ENCODE peak calls at places on chromosomes 5 and 9, in five cellular contexts. A, H, B, Z and U are unnamed samples.

GRCh38 chr5:29758986-29759421 is 1434.5 kb upstream of the CDH6 start:
- DNase-seq in A (no peak), B (no peak), H (no peak), Z (no peak), U (no peak)

GRCh38 chr9:18611946-18612345 is 138.0 kb downstream of the ADAMTSL1 start:
- DNase-seq in H (no peak), A (no peak), Z (no peak), B (no peak), U (no peak)

GRCh38 chr5:113123563-113123962 is 147.0 kb downstream of the DCP2 start:
- DNase-seq in A (no peak), H (no peak), Z (no peak), B (no peak), U (no peak)

GRCh38 chr9:98873535-98874432 is 66.3 kb downstream of the GALNT12 start:
- DNase-seq in H (no peak), Z (peak), A (no peak), B (no peak), U (peak)

GRCh38 chr9:61673664-61674381 is 484.0 kb downstream of the SPATA31A7 start:
- DNase-seq in Z (no peak), A (peak), B (no peak), H (no peak), U (peak)

GRCh38 chr9:25733336-25733982 is 55.2 kb upstream of the TUSC1 start:
- DNase-seq in B (no peak), A (no peak), Z (peak), H (no peak), U (no peak)

GRCh38 chr5:95655575-95655974 is 9.0 kb downstream of the RFESD start:
- DNase-seq in H (no peak), A (no peak), B (no peak), Z (no peak), U (no peak)

GRCh38 chr9:18393340-18394130 is 80.4 kb upstream of the ADAMTSL1 start:
- DNase-seq in B (peak), H (no peak), A (no peak), Z (peak), U (no peak)

GRCh38 chr9:76818271-76818670 is 54.0 kb downstream of the PCA3 start:
- DNase-seq in B (peak), Z (peak), H (no peak), A (no peak), U (no peak)

GRCh38 chr5:139837711-139838380 is 42.2 kb downstream of the PSD2 start:
- DNase-seq in Z (no peak), A (no peak), B (no peak), H (no peak), U (no peak)

GRCh38 chr5:322281-322941 is 897 bp downstream of the AHRR start:
- DNase-seq in H (peak), A (peak), Z (no peak), B (no peak), U (no peak)

GRCh38 chr5:166430491-166431319 is 1860.7 kb upstream of the WWC1 start:
- DNase-seq in Z (no peak), H (no peak), A (no peak), B (no peak), U (no peak)

GRCh38 chr5:126373621-126374416 is 49.4 kb upstream of the GRAMD2B start:
- DNase-seq in Z (no peak), A (no peak), H (peak), B (no peak), U (no peak)

GRCh38 chr9:68894502-68894901 is 119.4 kb downstream of the PRKACG start:
- DNase-seq in Z (peak), H (peak), A (no peak), B (no peak), U (no peak)

GRCh38 chr9:7172445-7173115 is 414.8 kb downstream of the KDM4C start:
- DNase-seq in A (no peak), Z (no peak), H (no peak), B (no peak), U (no peak)

GRCh38 chr5:179289756-179290385 is 55.4 kb downstream of the ADAMTS2 start:
- DNase-seq in B (no peak), H (no peak), A (no peak), Z (no peak), U (no peak)

GRCh38 chr5:170451764-170452365 is 52.0 kb upstream of the KCNIP1 start:
- DNase-seq in H (no peak), Z (no peak), B (no peak), A (no peak), U (no peak)

GRCh38 chr9:105157178-105157583 is 87.3 kb upstream of the SLC44A1 start:
- DNase-seq in A (no peak), B (peak), Z (peak), H (peak), U (peak)

GRCh38 chr9:114824130-114824529 is 18.3 kb upstream of the TNFSF15 start:
- DNase-seq in B (no peak), Z (no peak), H (no peak), A (no peak), U (no peak)

GRCh38 chr5:149152317-149152746 is 11.0 kb downstream of the ABLIM3 start:
- DNase-seq in Z (no peak), H (no peak), B (no peak), A (no peak), U (peak)

GRCh38 chr5:142736247-142736632 is 33.9 kb upstream of the ARHGAP26 start:
- DNase-seq in A (no peak), B (no peak), Z (no peak), H (no peak), U (no peak)

GRCh38 chr5:160054047-160054446 is 45.1 kb downstream of the TTC1 start:
- DNase-seq in A (no peak), Z (no peak), B (no peak), H (no peak), U (no peak)

GRCh38 chr9:121820286-121821005 is 169.0 kb downstream of the DAB2IP start:
- DNase-seq in B (no peak), A (no peak), Z (no peak), H (no peak), U (no peak)

GRCh38 chr5:137565450-137565849 is 66.3 kb upstream of the SPOCK1 start:
- DNase-seq in B (no peak), Z (no peak), A (no peak), H (no peak), U (no peak)

GRCh38 chr5:148807845-148808244 is 18.6 kb upstream of the ADRB2 start:
- DNase-seq in H (peak), Z (no peak), B (no peak), A (no peak), U (no peak)

GRCh38 chr5:82591021-82591515 is 312.9 kb upstream of the RPS23 start:
- DNase-seq in Z (no peak), H (no peak), A (no peak), B (no peak), U (no peak)

GRCh38 chr5:98904786-98905185 is 24.0 kb downstream of the CHD1 start:
- DNase-seq in B (no peak), A (no peak), Z (no peak), H (peak), U (no peak)

GRCh38 chr9:17622166-17622565 is 43.3 kb downstream of the SH3GL2 start:
- DNase-seq in B (no peak), H (no peak), A (no peak), Z (no peak), U (no peak)

GRCh38 chr9:32011049-32011448 is 373.4 kb upstream of the ACO1 start:
- DNase-seq in B (no peak), Z (no peak), H (no peak), A (no peak), U (no peak)

GRCh38 chr5:89686081-89686765 is 723.3 kb downstream of the CETN3 start:
- DNase-seq in A (no peak), H (no peak), Z (no peak), B (no peak), U (no peak)

GRCh38 chr5:60700347-60700815 is 415 bp upstream of the DEPDC1B start:
- DNase-seq in H (no peak), A (no peak), B (peak), Z (peak), U (no peak)

GRCh38 chr5:127536687-127537086 is 19.2 kb downstream of the PRRC1 start:
- DNase-seq in H (no peak), B (no peak), Z (no peak), A (no peak), U (no peak)

GRCh38 chr5:135249658-135250057 is 149.4 kb downstream of the MACROH2A1 start:
- DNase-seq in H (no peak), A (peak), B (no peak), Z (peak), U (peak)

GRCh38 chr9:76419782-76420380 is 25.7 kb upstream of the RFK start:
- DNase-seq in Z (no peak), B (no peak), A (no peak), H (no peak), U (no peak)

GRCh38 chr5:148209151-148209550 is 6.3 kb downstream of the SPINK6 start:
- DNase-seq in A (no peak), B (no peak), H (no peak), Z (peak), U (no peak)

GRCh38 chr9:135997070-135998012 is 36.2 kb upstream of the UBAC1 start:
- DNase-seq in A (no peak), B (no peak), Z (no peak), H (no peak), U (no peak)